ENCODE peak calls at places on chromosome 3, in nine cellular contexts. L is fibroblast of villous mesenchyme, Y is BE2C, O is transverse colon, H is Peyer's patch, T is lower lobe of right lung, K is breast epithelium, B is right lobe of liver, G is tibial artery. J is an unnamed sample.

GRCh38 chr3:106508331-106508893 is 639.6 kb upstream of the CBLB start:
- DNase-seq in H (no peak), B (no peak), O (no peak), K (no peak), Y (no peak), L (no peak), G (no peak), T (no peak), J (no peak)

GRCh38 chr3:146308222-146308621 is 57.3 kb upstream of the PLSCR4 start:
- DNase-seq in L (peak; percentile 83), O (no peak), B (no peak), K (no peak), G (no peak), H (no peak), T (no peak), Y (no peak), J (no peak)

GRCh38 chr3:147906275-147906674 is 497.1 kb downstream of the ZIC1 start:
- DNase-seq in H (no peak), Y (no peak), O (no peak), K (no peak), L (no peak), B (no peak), G (no peak), T (no peak), J (no peak)

GRCh38 chr3:57544181-57545125 is at the start of gene DNAH12:
- DNase-seq in T (peak; percentile 72), L (no peak), K (peak; percentile 64), Y (peak; percentile 49), B (no peak), O (peak; percentile 14), G (no peak), H (no peak), J (no peak)

GRCh38 chr3:71258116-71258515 is 325.4 kb downstream of the FOXP1 start:
- DNase-seq in K (peak; percentile 44), O (no peak), B (no peak), H (no peak), G (no peak), Y (no peak), T (no peak), L (peak; percentile 22), J (no peak)

GRCh38 chr3:187368765-187369450 is 723 bp downstream of the RTP4 start:
- DNase-seq in L (peak; percentile 2), K (no peak), G (no peak), B (no peak), O (no peak), Y (no peak), T (no peak), H (no peak), J (no peak)

GRCh38 chr3:55661141-55661540 is 174.0 kb upstream of the WNT5A start:
- DNase-seq in K (no peak), Y (no peak), O (no peak), G (no peak), B (no peak), T (no peak), L (no peak), H (no peak), J (no peak)

GRCh38 chr3:19543212-19543841 is 390.7 kb downstream of the EFHB start:
- DNase-seq in Y (peak; percentile 5), G (no peak), H (no peak), K (no peak), B (no peak), T (no peak), L (no peak), O (no peak), J (no peak)

GRCh38 chr3:141498592-141499223 is 11.9 kb downstream of the RASA2 start:
- DNase-seq in H (peak; percentile 86), T (peak; percentile 57), O (peak; percentile 68), Y (no peak), B (no peak), K (peak; percentile 50), L (peak; percentile 56), G (no peak), J (no peak)

GRCh38 chr3:3765661-3766060 is 33.6 kb upstream of the LRRN1 start:
- DNase-seq in B (no peak), O (no peak), G (no peak), Y (no peak), H (no peak), T (no peak), L (no peak), K (no peak), J (no peak)

GRCh38 chr3:129461022-129461421 is 21.0 kb downstream of the IFT122 start:
- DNase-seq in T (no peak), H (no peak), K (no peak), O (no peak), Y (no peak), G (no peak), B (no peak), L (peak; percentile 80), J (no peak)

GRCh38 chr3:44208086-44208485 is 33.6 kb upstream of the TOPAZ1 start:
- DNase-seq in K (no peak), L (peak; percentile 49), T (no peak), H (no peak), Y (no peak), O (no peak), G (no peak), B (no peak), J (no peak)

GRCh38 chr3:120173056-120173675 is 78.9 kb upstream of the GSK3B start:
- DNase-seq in O (no peak), H (no peak), L (no peak), K (no peak), Y (no peak), B (no peak), G (no peak), T (no peak), J (no peak)

DNA sequence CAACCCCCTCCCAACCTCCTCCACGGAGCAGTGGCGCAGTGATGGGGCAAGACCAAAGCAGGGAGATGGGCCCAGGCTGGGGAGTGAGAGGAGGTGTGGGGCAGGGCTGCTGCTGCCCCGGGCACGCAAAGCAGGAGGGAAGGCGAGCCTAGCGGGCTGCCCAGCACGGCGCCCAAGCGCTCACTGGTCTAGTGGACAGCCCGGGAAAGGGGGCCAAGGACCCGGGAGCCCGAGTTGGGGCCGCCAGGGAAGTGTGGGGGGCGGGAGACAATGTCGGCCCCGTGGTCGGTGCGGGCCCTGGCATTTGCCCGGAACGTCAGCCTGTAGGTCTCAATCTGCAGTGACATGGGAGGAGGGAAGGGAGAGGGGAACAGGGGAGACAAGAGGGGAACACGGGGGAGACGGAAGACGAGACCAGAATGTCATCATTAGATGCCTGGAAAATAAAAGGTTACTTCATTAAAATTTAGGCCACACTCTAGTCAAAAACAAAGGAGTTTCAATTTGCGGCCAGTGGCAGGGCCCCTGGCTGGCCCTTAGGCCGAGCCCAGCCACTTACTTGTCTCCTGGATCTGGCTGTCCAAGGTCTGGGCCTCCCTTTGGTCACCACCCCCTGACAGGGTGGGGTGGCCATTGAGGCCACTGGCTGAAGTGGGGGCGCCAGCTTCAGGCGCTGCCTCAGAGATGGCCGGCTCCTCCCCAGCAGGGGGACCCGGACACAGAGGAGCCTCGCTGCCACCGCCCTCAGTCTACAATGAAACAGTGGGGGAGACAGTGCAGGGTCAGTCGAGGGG is 49.9 kb downstream of the DHX30 start:
- DNase-seq in B (no peak), G (no peak), Y (no peak), L (no peak), H (no peak), O (no peak), T (no peak), K (no peak), J (no peak)
- TF ChIP-seq CTCF in B (no peak), G (no peak), Y (no peak), L (no peak), H (no peak), O (no peak), T (no peak), K (no peak), J (no peak)

DNA sequence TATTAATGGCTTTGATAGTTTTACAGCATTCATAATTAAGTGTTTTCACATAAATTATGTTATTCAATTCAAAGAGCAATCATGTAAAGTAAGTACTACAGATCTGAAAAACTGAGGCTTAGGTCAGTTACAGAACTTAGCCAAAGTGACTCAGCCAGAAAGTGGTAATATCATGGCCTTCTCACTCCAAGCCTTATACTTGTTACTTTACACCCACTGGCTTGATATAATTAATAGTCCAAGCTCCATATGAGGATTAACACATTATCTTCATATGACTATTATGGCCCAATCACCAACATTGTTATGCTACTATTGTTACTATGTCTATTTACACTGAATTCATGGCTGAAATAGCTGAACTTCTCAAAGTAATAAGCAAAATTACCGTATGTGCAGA is 50.7 kb downstream of the TIGIT start:
- DNase-seq in T (no peak), G (no peak), Y (no peak), O (no peak), H (no peak), L (no peak), K (no peak), B (no peak), J (no peak)
- H3K4me3 ChIP-seq in T (no peak overlapping the region), G (no peak overlapping the region), Y (no peak overlapping the region), O (no peak overlapping the region), H (no peak overlapping the region), L (no peak overlapping the region), K (no peak overlapping the region), B (no peak overlapping the region), J (no peak overlapping the region)

GRCh38 chr3:125059488-125060245 is 3.9 kb upstream of the HEG1 start:
- DNase-seq in Y (no peak), B (no peak), L (no peak), T (no peak), H (no peak), O (no peak), G (no peak), K (no peak), J (no peak)
- TF ChIP-seq CTCF in Y (peak; percentile 11), B (no peak), L (peak; percentile 17), T (no peak), H (no peak), O (no peak), G (no peak), K (no peak), J (no peak)

GRCh38 chr3:10977864-10978510 is 14.6 kb upstream of the SLC6A1 start:
- DNase-seq in H (no peak), G (no peak), T (no peak), Y (no peak), K (no peak), O (no peak), L (no peak), B (no peak), J (no peak)

GRCh38 chr3:10976770-10977169 is 15.8 kb upstream of the SLC6A1 start:
- DNase-seq in O (no peak), L (no peak), K (no peak), H (no peak), B (no peak), G (no peak), Y (no peak), T (no peak), J (no peak)

GRCh38 chr3:10981031-10981430 is 11.5 kb upstream of the SLC6A1 start:
- DNase-seq in Y (no peak), G (no peak), H (no peak), K (no peak), O (no peak), T (no peak), B (no peak), L (no peak), J (no peak)

GRCh38 chr3:10980216-10980799 is 12.2 kb upstream of the SLC6A1 start:
- DNase-seq in H (no peak), G (no peak), B (no peak), O (no peak), K (no peak), T (no peak), L (no peak), Y (no peak), J (no peak)

DNA sequence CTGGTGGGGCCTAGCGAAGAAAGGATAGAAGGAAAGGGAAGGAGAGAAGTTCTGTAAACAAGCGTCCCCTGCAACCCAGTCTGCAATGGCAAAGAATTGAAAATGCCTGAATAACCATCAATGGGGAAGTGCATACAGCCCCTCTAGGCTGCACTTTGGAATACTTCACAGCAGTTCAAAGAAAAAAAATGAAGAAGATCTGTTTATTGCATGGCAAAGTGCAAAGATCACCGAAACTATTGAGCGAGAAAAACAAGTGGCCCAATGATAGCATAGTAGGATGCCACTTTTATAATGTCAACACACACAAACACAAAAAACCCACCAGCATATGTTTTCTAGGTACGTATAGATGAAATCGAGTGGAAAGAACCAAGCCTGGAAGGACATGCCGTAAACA is 13.6 kb upstream of the SLC6A1 start:
- DNase-seq in L (no peak), T (no peak), K (no peak), B (no peak), G (no peak), Y (no peak), H (no peak), O (no peak), J (no peak)
- H3K4me3 ChIP-seq in L (no peak overlapping the region), T (no peak overlapping the region), K (no peak overlapping the region), B (no peak overlapping the region), G (no peak overlapping the region), Y (no peak overlapping the region), H (no peak overlapping the region), O (no peak overlapping the region), J (no peak overlapping the region)